ENCODE peak calls at places on chromosome 13, in four cellular contexts. T is DND-41, U is GM23248, E is keratinocyte. Q is an unnamed sample.

GRCh38 chr13:22929391-22930126 is 251.2 kb upstream of the SGCG start:
- DNase-seq in T (no peak), E (no peak), U (no peak), Q (no peak)

GRCh38 chr13:85093808-85094207 is 705.4 kb downstream of the SLITRK6 start:
- DNase-seq in E (peak), U (no peak), T (no peak), Q (no peak)

GRCh38 chr13:38687246-38688229 is 661 bp downstream of the FREM2 start:
- DNase-seq in U (peak), E (no peak), T (no peak), Q (peak)

GRCh38 chr13:57925250-57925649 is 293.7 kb downstream of the PCDH17 start:
- DNase-seq in E (no peak), U (no peak), T (no peak), Q (no peak)

GRCh38 chr13:80923907-80924306 is 583.0 kb upstream of the SPRY2 start:
- DNase-seq in U (no peak), T (no peak), E (no peak), Q (peak)

GRCh38 chr13:90752070-90752469 is 595.4 kb upstream of the MIR17HG start:
- DNase-seq in T (no peak), E (no peak), U (no peak), Q (no peak)

GRCh38 chr13:47603365-47603764 is 397.7 kb downstream of the SUCLA2 start:
- DNase-seq in T (no peak), E (no peak), U (peak), Q (no peak)

GRCh38 chr13:37198629-37199028 is 93.2 kb upstream of the CSNK1A1L start:
- DNase-seq in U (peak), T (no peak), E (no peak), Q (peak)

GRCh38 chr13:79631260-79631659 is 150.3 kb downstream of the NDFIP2 start:
- DNase-seq in T (no peak), U (peak), E (peak), Q (peak)

GRCh38 chr13:99977912-99978780 is 3.4 kb upstream of the ZIC2 start:
- DNase-seq in E (no peak), T (peak), U (no peak), Q (no peak)

GRCh38 chr13:99975626-99976025 is 4.1 kb upstream of the ZIC5 start:
- DNase-seq in E (no peak), U (no peak), T (no peak), Q (no peak)

GRCh38 chr13:99974939-99975561 is 3.5 kb upstream of the ZIC5 start:
- DNase-seq in T (no peak), E (no peak), U (no peak), Q (no peak)

GRCh38 chr13:99977334-99977911 is 4.2 kb upstream of the ZIC2 start:
- DNase-seq in U (no peak), E (no peak), T (no peak), Q (no peak)

GRCh38 chr13:99976502-99977115 is 5.0 kb upstream of the ZIC2 start:
- DNase-seq in T (no peak), U (no peak), E (no peak), Q (no peak)
- TF ChIP-seq EZH2 in T (no peak), U (peak), E (no peak), Q (no peak)

GRCh38 chr13:29459818-29460335 is 135.6 kb downstream of the SLC7A1 start:
- DNase-seq in E (peak), T (no peak), U (no peak), Q (no peak)

GRCh38 chr13:29464105-29464679 is 131.3 kb downstream of the SLC7A1 start:
- DNase-seq in E (no peak), U (no peak), T (no peak), Q (no peak)

GRCh38 chr13:29471551-29471950 is 123.9 kb downstream of the SLC7A1 start:
- DNase-seq in E (no peak), T (no peak), U (no peak), Q (no peak)

DNA sequence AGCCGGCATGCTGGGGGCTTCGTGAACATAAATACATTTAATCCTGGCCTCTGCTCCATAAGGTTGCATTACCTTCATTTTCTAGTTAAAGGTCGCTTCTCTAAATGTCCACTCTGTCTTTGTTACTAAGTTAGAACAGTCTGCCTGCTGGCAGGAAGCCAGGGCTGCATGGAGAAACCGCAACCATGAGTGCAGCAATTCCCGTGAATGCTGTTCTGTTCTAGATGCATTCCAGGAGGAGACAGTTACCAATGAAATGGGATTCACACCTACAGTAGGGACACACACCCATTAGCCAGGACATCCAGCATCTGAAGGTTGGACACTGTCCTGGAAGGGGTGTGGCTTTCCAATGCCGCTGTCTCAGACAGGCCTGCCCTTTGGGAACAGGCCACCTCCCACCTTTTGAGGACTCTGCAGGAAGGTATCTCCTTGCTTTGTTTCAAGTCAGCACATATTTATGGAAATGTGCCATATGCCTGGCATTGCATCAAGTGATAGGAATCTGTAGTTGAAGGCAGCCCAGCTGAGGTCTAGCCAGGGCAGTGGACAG is 129.7 kb downstream of the SLC7A1 start:
- DNase-seq in U (peak), T (no peak), E (no peak), Q (no peak)
- TF ChIP-seq EZH2 in U (no peak), T (no peak), E (no peak), Q (no peak)

GRCh38 chr13:35471466-35472307 is 4.8 kb downstream of the MAB21L1 start:
- DNase-seq in U (peak), E (no peak), T (no peak), Q (no peak)
- TF ChIP-seq EZH2 in U (no peak), E (no peak), T (no peak), Q (no peak)

DNA sequence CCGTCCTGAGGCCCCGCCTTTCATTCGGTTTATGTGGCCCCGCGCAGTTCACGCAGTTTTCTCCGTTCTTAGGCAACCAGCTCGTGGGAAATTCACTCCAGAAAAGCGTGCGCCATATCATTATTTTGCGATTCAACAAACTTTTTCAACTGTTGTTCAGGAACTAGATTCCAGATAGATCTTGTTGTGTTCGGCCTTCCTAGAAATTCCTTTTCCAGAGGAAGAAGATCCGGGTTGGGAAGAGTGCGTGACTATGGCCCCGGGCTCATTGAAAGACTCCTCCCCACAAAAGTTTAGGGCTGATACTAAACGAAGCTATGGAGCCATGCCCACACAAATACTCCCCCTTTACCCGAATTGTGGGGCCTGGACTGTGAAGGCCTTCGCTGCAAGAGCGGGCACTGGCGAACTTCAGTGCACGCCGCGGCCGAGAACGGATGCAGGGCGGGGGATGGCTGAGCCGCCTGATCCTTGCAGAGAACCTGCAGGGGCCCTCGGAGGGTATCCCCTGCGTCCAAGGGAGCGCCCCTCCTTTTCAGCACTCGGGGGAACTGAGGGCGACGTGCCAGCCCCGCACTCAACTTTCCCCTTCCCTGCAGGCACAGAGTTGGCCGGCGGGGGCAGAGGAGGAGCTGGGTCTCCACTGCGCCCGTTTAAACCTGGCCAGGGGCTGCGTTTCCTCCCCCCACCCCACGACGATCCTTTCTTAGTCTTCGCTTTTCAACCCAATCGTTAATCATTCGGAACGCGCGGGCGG is 904 bp upstream of the SOX1 start:
- DNase-seq in E (no peak), T (no peak), U (no peak), Q (peak)
- TF ChIP-seq EZH2 in E (peak), T (no peak), U (no peak), Q (peak)

GRCh38 chr13:101915333-101915732 is 462.9 kb downstream of the ITGBL1 start:
- DNase-seq in U (no peak), E (no peak), T (no peak), Q (no peak)

GRCh38 chr13:101916108-101916757 is 463.8 kb downstream of the ITGBL1 start:
- DNase-seq in U (peak), E (no peak), T (no peak), Q (peak)

GRCh38 chr13:101917475-101917810 is 465.0 kb downstream of the ITGBL1 start:
- DNase-seq in U (no peak), E (no peak), T (no peak), Q (peak)

GRCh38 chr13:101916758-101917474 is 464.4 kb downstream of the ITGBL1 start:
- DNase-seq in E (no peak), U (no peak), T (no peak), Q (no peak)

DNA sequence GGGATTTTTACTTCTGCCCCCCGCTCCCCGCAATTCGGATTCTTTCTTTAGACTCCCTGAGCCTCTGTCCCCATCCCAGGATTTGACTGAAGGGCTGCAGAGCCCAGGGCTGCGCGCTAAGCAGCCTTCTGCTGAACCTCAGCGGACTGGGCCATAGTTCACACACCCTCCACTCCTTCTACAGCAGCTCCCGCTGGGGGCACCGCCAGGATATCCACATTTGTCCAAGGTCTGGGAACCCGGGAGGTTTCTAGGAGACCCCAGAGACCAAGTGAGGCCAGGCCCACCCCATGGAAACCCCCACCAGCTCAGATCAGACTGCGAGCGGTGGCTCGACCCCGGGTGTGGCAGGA is 463.3 kb downstream of the ITGBL1 start:
- DNase-seq in U (no peak), E (no peak), T (no peak), Q (no peak)
- TF ChIP-seq EZH2 in U (no peak), E (no peak), T (no peak), Q (no peak)

DNA sequence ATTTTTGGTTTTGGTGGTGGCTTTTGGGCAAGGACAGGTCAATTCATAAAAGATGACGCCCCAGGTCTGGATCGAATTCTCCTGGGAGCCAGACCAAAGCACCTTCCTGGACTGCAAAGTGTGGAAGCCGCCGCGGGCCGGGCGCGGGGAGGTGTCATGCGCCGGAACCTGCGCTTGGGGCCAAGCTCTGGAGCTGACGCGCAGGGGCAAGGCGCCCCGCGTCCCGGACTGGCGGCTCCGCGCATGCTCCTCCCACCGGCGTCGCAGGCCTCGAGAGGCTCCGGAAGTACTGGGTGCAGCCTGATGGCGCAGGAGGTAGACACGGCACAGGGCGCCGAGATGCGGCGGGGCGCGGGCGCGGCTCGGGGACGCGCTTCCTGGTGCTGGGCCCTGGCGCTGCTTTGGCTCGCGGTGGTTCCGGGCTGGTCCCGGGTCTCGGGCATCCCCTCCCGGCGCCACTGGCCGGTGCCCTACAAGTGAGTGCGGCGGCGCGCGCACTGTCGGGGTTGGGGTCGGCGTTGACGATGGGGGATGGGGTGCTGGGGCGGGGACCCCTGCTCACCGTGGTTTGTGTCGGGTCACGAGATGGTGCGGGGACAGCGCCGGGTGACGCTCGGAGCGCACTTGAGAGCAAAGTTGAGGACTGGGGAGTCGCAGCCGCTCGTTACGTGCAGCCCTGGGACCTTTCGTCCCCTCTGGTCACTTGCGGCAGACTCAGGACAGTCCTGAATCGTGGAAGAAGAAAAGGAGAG is at the start of gene CLN5:
- DNase-seq in T (peak), U (peak), E (no peak), Q (peak)
- TF ChIP-seq EZH2 in T (no peak), U (no peak), E (no peak), Q (no peak)

GRCh38 chr13:99984463-99985242 is 3.1 kb downstream of the ZIC2 start:
- DNase-seq in U (no peak), T (no peak), E (no peak), Q (peak)

GRCh38 chr13:99987180-99988047 is 5.8 kb downstream of the ZIC2 start:
- DNase-seq in T (no peak), U (no peak), E (no peak), Q (peak)

GRCh38 chr13:99985243-99985874 is 3.8 kb downstream of the ZIC2 start:
- DNase-seq in U (no peak), E (no peak), T (no peak), Q (peak)

GRCh38 chr13:99986751-99987150 is 5.2 kb downstream of the ZIC2 start:
- DNase-seq in T (no peak), U (no peak), E (no peak), Q (peak)

GRCh38 chr13:99985886-99986527 is 4.4 kb downstream of the ZIC2 start:
- DNase-seq in T (no peak), U (no peak), E (no peak), Q (peak)
- TF ChIP-seq EZH2 in T (no peak), U (peak), E (peak), Q (no peak)

Q was measured in A673.